ENCODE peak calls at places on chromosomes 6 and 20, in seven cellular contexts. M, C, O, A, Y, Q and P are unnamed samples.

GRCh38 chr6:40407239-40407638 is 179.9 kb downstream of the LRFN2 start:
- DNase-seq in A (no peak), Q (no peak), O (no peak), C (no peak), M (no peak), Y (no peak), P (no peak)

GRCh38 chr6:40874495-40874894 is 164.5 kb downstream of the UNC5CL start:
- DNase-seq in C (no peak), A (no peak), Q (no peak), Y (no peak), M (no peak), O (no peak), P (no peak)

GRCh38 chr6:108847738-108848115 is 495 bp upstream of the ARMC2 start:
- DNase-seq in O (no peak), M (no peak), Y (no peak), A (no peak), Q (no peak), C (no peak), P (no peak)

GRCh38 chr20:4130404-4131189 is 115.2 kb upstream of the RNF24 start:
- DNase-seq in Q (no peak), Y (no peak), M (peak), A (no peak), C (no peak), O (peak), P (no peak)

GRCh38 chr6:3263091-3263490 is 4.3 kb downstream of the PSMG4 start:
- DNase-seq in Q (no peak), Y (no peak), M (no peak), O (no peak), C (no peak), A (no peak), P (no peak)

GRCh38 chr6:112983741-112984221 is 636.7 kb downstream of the RFPL4B start:
- DNase-seq in Q (no peak), M (no peak), C (no peak), Y (no peak), A (no peak), O (peak), P (no peak)

GRCh38 chr6:3326981-3327380 is 68.2 kb downstream of the PSMG4 start:
- DNase-seq in Q (no peak), A (no peak), M (no peak), C (no peak), O (no peak), Y (no peak), P (no peak)

GRCh38 chr6:79413562-79414002 is 123.6 kb downstream of the LCA5 start:
- DNase-seq in C (no peak), O (peak), A (no peak), Q (no peak), M (no peak), Y (no peak), P (no peak)

GRCh38 chr6:159693894-159694545 is 979 bp upstream of the SOD2 start:
- DNase-seq in Q (peak), Y (peak), M (no peak), A (no peak), C (peak), O (peak), P (no peak)

GRCh38 chr20:19274001-19274400 is 61.6 kb downstream of the SLC24A3 start:
- DNase-seq in Q (no peak), Y (no peak), A (no peak), C (no peak), M (no peak), O (no peak), P (no peak)

GRCh38 chr20:1423625-1424106 is 30.8 kb upstream of the FKBP1A start:
- DNase-seq in C (no peak), M (no peak), Y (no peak), Q (peak), O (peak), A (no peak), P (no peak)

GRCh38 chr6:87731818-87732661 is 30.0 kb upstream of the AKIRIN2 start:
- DNase-seq in O (peak), Y (peak), M (peak), C (peak), A (peak), Q (peak), P (peak)

GRCh38 chr6:30542915-30543314 is 13.4 kb downstream of the GNL1 start:
- DNase-seq in C (no peak), Y (no peak), Q (no peak), A (no peak), O (no peak), M (no peak), P (no peak)

GRCh38 chr6:158775832-158776231 is 43.3 kb downstream of the EZR start:
- DNase-seq in C (no peak), Q (no peak), M (no peak), O (no peak), A (no peak), Y (no peak), P (no peak)

GRCh38 chr6:164108869-164109769 is 694.6 kb downstream of the QKI start:
- DNase-seq in Q (peak), O (no peak), M (peak), Y (peak), A (no peak), C (peak), P (no peak)

GRCh38 chr6:117908246-117909107 is 1.4 kb downstream of the SLC35F1 start:
- DNase-seq in A (no peak), O (no peak), M (peak), Q (peak), C (no peak), Y (no peak), P (no peak)

GRCh38 chr6:31339210-31339609 is 17.8 kb downstream of the HLA-B start:
- DNase-seq in A (no peak), Q (no peak), C (no peak), O (no peak), M (no peak), Y (no peak), P (no peak)

GRCh38 chr6:169230322-169230665 is 23.4 kb downstream of the THBS2 start:
- DNase-seq in C (no peak), M (no peak), Y (no peak), O (no peak), A (no peak), Q (no peak), P (peak)

GRCh38 chr6:106512048-106512957 is 117.0 kb downstream of the RTN4IP1 start:
- DNase-seq in O (no peak), M (peak), Y (no peak), C (peak), Q (no peak), A (no peak), P (no peak)

GRCh38 chr6:145508107-145508506 is 227.2 kb downstream of the EPM2A start:
- DNase-seq in Q (no peak), Y (no peak), O (no peak), C (no peak), A (no peak), M (no peak), P (no peak)

GRCh38 chr6:74369556-74369993 is 673.6 kb downstream of the CD109 start:
- DNase-seq in A (no peak), Q (no peak), Y (no peak), M (peak), O (peak), C (no peak), P (no peak)

GRCh38 chr20:48984575-48985219 is 61.4 kb upstream of the CSE1L start:
- DNase-seq in C (no peak), Y (no peak), M (no peak), A (no peak), Q (peak), O (no peak), P (no peak)

GRCh38 chr6:55496201-55496600 is 82.8 kb downstream of the HMGCLL1 start:
- DNase-seq in A (no peak), M (no peak), C (no peak), Q (no peak), O (no peak), Y (no peak), P (no peak)

GRCh38 chr6:84788689-84789088 is 24.3 kb upstream of the TBX18 start:
- DNase-seq in Q (no peak), A (no peak), C (no peak), O (no peak), Y (no peak), M (no peak), P (no peak)

GRCh38 chr6:127302728-127303675 is 36.3 kb downstream of the RNF146 start:
- DNase-seq in C (peak), Q (peak), M (peak), A (no peak), Y (peak), O (peak), P (peak)

GRCh38 chr6:135090819-135091218 is 36.2 kb upstream of the HBS1L start:
- DNase-seq in A (no peak), Y (no peak), M (no peak), O (no peak), C (no peak), Q (no peak), P (no peak)

GRCh38 chr20:297925-298754 is 770 bp downstream of the ZCCHC3 start:
- DNase-seq in O (peak), Q (peak), C (peak), M (peak), Y (peak), A (peak), P (no peak)

GRCh38 chr6:28597217-28597835 is 71.6 kb downstream of the GPX5 start:
- DNase-seq in A (no peak), O (peak), C (no peak), Q (no peak), M (no peak), Y (no peak), P (no peak)

GRCh38 chr6:129852257-129852858 is 8.8 kb downstream of the TMEM244 start:
- DNase-seq in C (no peak), Y (no peak), M (no peak), Q (no peak), A (no peak), O (peak), P (no peak)

GRCh38 chr6:139520321-139520768 is 145.9 kb upstream of the CITED2 start:
- DNase-seq in A (no peak), M (no peak), Y (no peak), Q (no peak), C (no peak), O (peak), P (no peak)

GRCh38 chr6:31888281-31889258 is 8.9 kb downstream of the EHMT2 start:
- DNase-seq in Y (no peak), A (no peak), Q (no peak), O (no peak), M (peak), C (no peak), P (no peak)

GRCh38 chr20:24669701-24670100 is 200.3 kb downstream of the SYNDIG1 start:
- DNase-seq in C (no peak), Q (no peak), O (no peak), A (no peak), M (no peak), Y (no peak), P (no peak)

GRCh38 chr6:90184334-90185298 is 112.0 kb downstream of the BACH2 start:
- DNase-seq in Y (no peak), C (no peak), M (no peak), O (peak), Q (no peak), A (no peak), P (no peak)

GRCh38 chr6:10763006-10763405 is 15.4 kb downstream of the TMEM14B start:
- DNase-seq in O (peak), Q (no peak), A (no peak), Y (no peak), C (no peak), M (no peak), P (no peak)

GRCh38 chr6:135686784-135687301 is 164.7 kb upstream of the PDE7B start:
- DNase-seq in Q (no peak), M (no peak), O (peak), Y (peak), A (no peak), C (no peak), P (no peak)